ENCODE peak calls at places on chromosomes 2 and 18, in five cellular contexts. One of them, this sample, is unnamed.

GRCh38 chr2:174336403-174337336 is 1.9 kb downstream of the SP9 start:
- DNase-seq in breast epithelium: no peak
- DNase-seq in naive thymus-derived CD4-positive, alpha-beta T cell: peak
- DNase-seq in small intestine: peak
- DNase-seq in GM23248: no peak
- DNase-seq in this sample: peak

GRCh38 chr2:240888890-240889573 is 6.9 kb downstream of the MAB21L4 start:
- DNase-seq in breast epithelium: no peak
- DNase-seq in naive thymus-derived CD4-positive, alpha-beta T cell: no peak
- DNase-seq in small intestine: no peak
- DNase-seq in GM23248: no peak
- DNase-seq in this sample: no peak

GRCh38 chr2:145047554-145047953 is 527.6 kb upstream of the ZEB2 start:
- DNase-seq in breast epithelium: no peak
- DNase-seq in naive thymus-derived CD4-positive, alpha-beta T cell: no peak
- DNase-seq in small intestine: no peak
- DNase-seq in GM23248: no peak
- DNase-seq in this sample: no peak

GRCh38 chr2:26566081-26566375 is 75.1 kb downstream of the CIB4 start:
- DNase-seq in breast epithelium: no peak
- DNase-seq in naive thymus-derived CD4-positive, alpha-beta T cell: no peak
- DNase-seq in small intestine: no peak
- DNase-seq in GM23248: no peak
- DNase-seq in this sample: no peak

GRCh38 chr18:22913861-22914260 is 19.3 kb upstream of the RBBP8 start:
- DNase-seq in breast epithelium: peak
- DNase-seq in naive thymus-derived CD4-positive, alpha-beta T cell: no peak
- DNase-seq in small intestine: peak
- DNase-seq in GM23248: no peak
- DNase-seq in this sample: no peak

GRCh38 chr2:185255566-185255965 is 483.0 kb upstream of the FSIP2 start:
- DNase-seq in breast epithelium: no peak
- DNase-seq in naive thymus-derived CD4-positive, alpha-beta T cell: no peak
- DNase-seq in small intestine: no peak
- DNase-seq in GM23248: no peak
- DNase-seq in this sample: peak

GRCh38 chr2:113910110-113910717 is 20.3 kb downstream of the ACTR3 start:
- DNase-seq in breast epithelium: no peak
- DNase-seq in naive thymus-derived CD4-positive, alpha-beta T cell: no peak
- DNase-seq in small intestine: peak
- DNase-seq in GM23248: peak
- DNase-seq in this sample: no peak

GRCh38 chr2:234003972-234004617 is 46.4 kb upstream of the SPP2 start:
- DNase-seq in breast epithelium: peak
- DNase-seq in naive thymus-derived CD4-positive, alpha-beta T cell: no peak
- DNase-seq in small intestine: no peak
- DNase-seq in GM23248: peak
- DNase-seq in this sample: peak

GRCh38 chr2:10312437-10312957 is 9.8 kb downstream of the HPCAL1 start:
- DNase-seq in breast epithelium: no peak
- DNase-seq in naive thymus-derived CD4-positive, alpha-beta T cell: no peak
- DNase-seq in small intestine: no peak
- DNase-seq in GM23248: no peak
- DNase-seq in this sample: no peak

GRCh38 chr18:27653247-27653646 is 468.1 kb upstream of the CHST9 start:
- DNase-seq in breast epithelium: no peak
- DNase-seq in naive thymus-derived CD4-positive, alpha-beta T cell: no peak
- DNase-seq in small intestine: no peak
- DNase-seq in GM23248: no peak
- DNase-seq in this sample: no peak

GRCh38 chr18:424071-424868 is 76.2 kb downstream of the COLEC12 start:
- DNase-seq in breast epithelium: no peak
- DNase-seq in naive thymus-derived CD4-positive, alpha-beta T cell: no peak
- DNase-seq in small intestine: no peak
- DNase-seq in GM23248: peak
- DNase-seq in this sample: no peak

GRCh38 chr2:224847961-224848850 is 132.0 kb upstream of the CCDC195 start:
- DNase-seq in breast epithelium: peak
- DNase-seq in naive thymus-derived CD4-positive, alpha-beta T cell: no peak
- DNase-seq in small intestine: peak
- DNase-seq in GM23248: peak
- DNase-seq in this sample: peak

GRCh38 chr2:234422895-234423505 is 73.9 kb downstream of the ARL4C start:
- DNase-seq in breast epithelium: no peak
- DNase-seq in naive thymus-derived CD4-positive, alpha-beta T cell: peak
- DNase-seq in small intestine: peak
- DNase-seq in GM23248: no peak
- DNase-seq in this sample: no peak

GRCh38 chr2:235277485-235277884 is 216.4 kb upstream of the AGAP1 start:
- DNase-seq in breast epithelium: no peak
- DNase-seq in naive thymus-derived CD4-positive, alpha-beta T cell: no peak
- DNase-seq in small intestine: no peak
- DNase-seq in GM23248: no peak
- DNase-seq in this sample: no peak

GRCh38 chr2:206045251-206045650 is 40.7 kb downstream of the INO80D start:
- DNase-seq in breast epithelium: no peak
- DNase-seq in naive thymus-derived CD4-positive, alpha-beta T cell: no peak
- DNase-seq in small intestine: no peak
- DNase-seq in GM23248: peak
- DNase-seq in this sample: peak

GRCh38 chr2:124323321-124323720 is 298.2 kb downstream of the CNTNAP5 start:
- DNase-seq in breast epithelium: no peak
- DNase-seq in naive thymus-derived CD4-positive, alpha-beta T cell: no peak
- DNase-seq in small intestine: no peak
- DNase-seq in GM23248: peak
- DNase-seq in this sample: no peak

GRCh38 chr2:70887550-70888229 is 48.0 kb upstream of the ATP6V1B1 start:
- DNase-seq in breast epithelium: no peak
- DNase-seq in naive thymus-derived CD4-positive, alpha-beta T cell: no peak
- DNase-seq in small intestine: peak
- DNase-seq in GM23248: no peak
- DNase-seq in this sample: no peak

GRCh38 chr2:222241054-222241453 is 57.7 kb downstream of the PAX3 start:
- DNase-seq in breast epithelium: no peak
- DNase-seq in naive thymus-derived CD4-positive, alpha-beta T cell: no peak
- DNase-seq in small intestine: no peak
- DNase-seq in GM23248: no peak
- DNase-seq in this sample: no peak

GRCh38 chr2:33765122-33765521 is 166.0 kb upstream of the FAM98A start:
- DNase-seq in breast epithelium: no peak
- DNase-seq in naive thymus-derived CD4-positive, alpha-beta T cell: no peak
- DNase-seq in small intestine: no peak
- DNase-seq in GM23248: no peak
- DNase-seq in this sample: no peak

GRCh38 chr2:182650704-182651103 is 65.4 kb upstream of the DNAJC10 start:
- DNase-seq in breast epithelium: no peak
- DNase-seq in naive thymus-derived CD4-positive, alpha-beta T cell: no peak
- DNase-seq in small intestine: peak
- DNase-seq in GM23248: peak
- DNase-seq in this sample: peak

GRCh38 chr2:1849450-1849849 is 105.1 kb upstream of the PXDN start:
- DNase-seq in breast epithelium: no peak
- DNase-seq in naive thymus-derived CD4-positive, alpha-beta T cell: no peak
- DNase-seq in small intestine: no peak
- DNase-seq in GM23248: no peak
- DNase-seq in this sample: no peak

GRCh38 chr2:229223107-229223506 is 48.0 kb downstream of the PID1 start:
- DNase-seq in breast epithelium: no peak
- DNase-seq in naive thymus-derived CD4-positive, alpha-beta T cell: no peak
- DNase-seq in small intestine: no peak
- DNase-seq in GM23248: no peak
- DNase-seq in this sample: no peak

GRCh38 chr2:157940024-157940423 is 63.9 kb upstream of the ACVR1 start:
- DNase-seq in breast epithelium: no peak
- DNase-seq in naive thymus-derived CD4-positive, alpha-beta T cell: no peak
- DNase-seq in small intestine: no peak
- DNase-seq in GM23248: peak
- DNase-seq in this sample: peak

GRCh38 chr2:33511141-33511540 is 34.7 kb downstream of the RASGRP3 start:
- DNase-seq in breast epithelium: no peak
- DNase-seq in naive thymus-derived CD4-positive, alpha-beta T cell: no peak
- DNase-seq in small intestine: no peak
- DNase-seq in GM23248: no peak
- DNase-seq in this sample: no peak

GRCh38 chr2:96100893-96101304 is 15.5 kb downstream of the ADRA2B start:
- DNase-seq in breast epithelium: no peak
- DNase-seq in naive thymus-derived CD4-positive, alpha-beta T cell: no peak
- DNase-seq in small intestine: no peak
- DNase-seq in GM23248: no peak
- DNase-seq in this sample: no peak

GRCh38 chr2:9988320-9988719 is 36.8 kb downstream of the GRHL1 start:
- DNase-seq in breast epithelium: no peak
- DNase-seq in naive thymus-derived CD4-positive, alpha-beta T cell: no peak
- DNase-seq in small intestine: no peak
- DNase-seq in GM23248: no peak
- DNase-seq in this sample: no peak

GRCh38 chr2:69384618-69385081 is 2.4 kb downstream of the GFPT1 start:
- DNase-seq in breast epithelium: no peak
- DNase-seq in naive thymus-derived CD4-positive, alpha-beta T cell: no peak
- DNase-seq in small intestine: no peak
- DNase-seq in GM23248: peak
- DNase-seq in this sample: peak

GRCh38 chr2:204669386-204669785 is 124.1 kb downstream of the PARD3B start:
- DNase-seq in breast epithelium: no peak
- DNase-seq in naive thymus-derived CD4-positive, alpha-beta T cell: no peak
- DNase-seq in small intestine: no peak
- DNase-seq in GM23248: no peak
- DNase-seq in this sample: peak

GRCh38 chr2:219178377-219179175 is 501 bp downstream of the RETREG2 start:
- DNase-seq in breast epithelium: peak
- DNase-seq in naive thymus-derived CD4-positive, alpha-beta T cell: no peak
- DNase-seq in small intestine: peak
- DNase-seq in GM23248: peak
- DNase-seq in this sample: peak

GRCh38 chr2:85215074-85216050 is 82.2 kb downstream of the TCF7L1 start:
- DNase-seq in breast epithelium: peak
- DNase-seq in naive thymus-derived CD4-positive, alpha-beta T cell: no peak
- DNase-seq in small intestine: peak
- DNase-seq in GM23248: peak
- DNase-seq in this sample: peak

GRCh38 chr2:19208479-19209204 is 149.8 kb downstream of the OSR1 start:
- DNase-seq in breast epithelium: no peak
- DNase-seq in naive thymus-derived CD4-positive, alpha-beta T cell: no peak
- DNase-seq in small intestine: no peak
- DNase-seq in GM23248: no peak
- DNase-seq in this sample: no peak

GRCh38 chr2:105877945-105878344 is 133.2 kb downstream of the NCK2 start:
- DNase-seq in breast epithelium: no peak
- DNase-seq in naive thymus-derived CD4-positive, alpha-beta T cell: no peak
- DNase-seq in small intestine: peak
- DNase-seq in GM23248: no peak
- DNase-seq in this sample: no peak

GRCh38 chr2:203327582-203327917 is 644 bp upstream of the ABI2 start:
- DNase-seq in breast epithelium: no peak
- DNase-seq in naive thymus-derived CD4-positive, alpha-beta T cell: no peak
- DNase-seq in small intestine: no peak
- DNase-seq in GM23248: no peak
- DNase-seq in this sample: no peak

GRCh38 chr2:79432731-79433146 is 80.1 kb upstream of the CTNNA2 start:
- DNase-seq in breast epithelium: no peak
- DNase-seq in naive thymus-derived CD4-positive, alpha-beta T cell: no peak
- DNase-seq in small intestine: peak
- DNase-seq in GM23248: no peak
- DNase-seq in this sample: no peak

GRCh38 chr2:196635156-196635555 is 4.4 kb upstream of the CCDC150 start:
- DNase-seq in breast epithelium: no peak
- DNase-seq in naive thymus-derived CD4-positive, alpha-beta T cell: no peak
- DNase-seq in small intestine: no peak
- DNase-seq in GM23248: peak
- DNase-seq in this sample: peak